ENCODE peak calls at places on chromosome 3, in ten cellular contexts. M is HL-60, S is caudate nucleus, O is esophagus squamous epithelium, L is GM12865, P is neural crest cell, U is pancreas, Q is AML-193, F is uterus, T is endothelial cell. I is an unnamed sample.
A peak's percentile ranks its signal among the peaks of the same experiment; 100 is the strongest.

GRCh38 chr3:128572644-128573105 is 77.9 kb downstream of the RPN1 start:
- DNase-seq in M (no peak), S (no peak), O (no peak), L (peak; percentile 38), P (no peak), U (no peak), Q (no peak), F (no peak), T (no peak), I (no peak)

GRCh38 chr3:26438981-26439884 is 183.3 kb upstream of the LRRC3B start:
- DNase-seq in M (no peak), S (no peak), O (no peak), L (no peak), P (no peak), U (peak; percentile 17), Q (no peak), F (no peak), T (no peak), I (no peak)

GRCh38 chr3:48122504-48122903 is 65.7 kb downstream of the CDC25A start:
- DNase-seq in M (no peak), S (no peak), O (no peak), L (no peak), P (no peak), U (no peak), Q (no peak), F (no peak), T (no peak), I (no peak)

GRCh38 chr3:57646723-57647122 is 46.2 kb downstream of the DENND6A start:
- DNase-seq in M (no peak), S (no peak), O (no peak), L (no peak), P (no peak), U (no peak), Q (peak; percentile 37), F (no peak), T (no peak), I (no peak)

GRCh38 chr3:116188231-116188785 is 257.0 kb downstream of the LSAMP start:
- DNase-seq in M (no peak), S (no peak), O (no peak), L (no peak), P (no peak), U (no peak), Q (no peak), F (no peak), T (no peak), I (no peak)

GRCh38 chr3:161273589-161274218 is 52.6 kb downstream of the NMD3 start:
- DNase-seq in M (no peak), S (no peak), O (no peak), L (peak; percentile 49), P (peak; percentile 9), U (no peak), Q (peak; percentile 42), F (no peak), T (peak; percentile 24), I (no peak)

GRCh38 chr3:52361893-52362292 is 45.8 kb downstream of the DNAH1 start:
- DNase-seq in M (no peak), S (no peak), O (no peak), L (no peak), P (no peak), U (no peak), Q (no peak), F (no peak), T (no peak), I (no peak)

GRCh38 chr3:13193320-13194284 is 120.4 kb upstream of the IQSEC1 start:
- DNase-seq in M (no peak), S (no peak), O (no peak), L (no peak), P (no peak), U (no peak), Q (no peak), F (no peak), T (no peak), I (no peak)

GRCh38 chr3:44272191-44272590 is 30.5 kb downstream of the TOPAZ1 start:
- DNase-seq in M (no peak), S (no peak), O (no peak), L (no peak), P (no peak), U (no peak), Q (no peak), F (no peak), T (no peak), I (no peak)

GRCh38 chr3:138921316-138922292 is 25.3 kb downstream of the FOXL2 start:
- DNase-seq in M (no peak), S (no peak), O (no peak), L (no peak), P (no peak), U (no peak), Q (no peak), F (no peak), T (no peak), I (no peak)

GRCh38 chr3:177530908-177531307 is 333.6 kb upstream of the TBL1XR1 start:
- DNase-seq in M (no peak), S (no peak), O (no peak), L (no peak), P (no peak), U (no peak), Q (peak; percentile 11), F (no peak), T (no peak), I (no peak)

GRCh38 chr3:161314836-161315391 is 56.4 kb downstream of the SPTSSB start:
- DNase-seq in M (no peak), S (no peak), O (no peak), L (peak; percentile 31), P (no peak), U (no peak), Q (no peak), F (no peak), T (no peak), I (no peak)

GRCh38 chr3:159189994-159190669 is 388.3 kb downstream of the MFSD1 start:
- DNase-seq in M (no peak), S (no peak), O (no peak), L (no peak), P (no peak), U (no peak), Q (no peak), F (no peak), T (no peak), I (no peak)

GRCh38 chr3:15659254-15659975 is 57.9 kb downstream of the BTD start:
- DNase-seq in M (no peak), S (no peak), O (no peak), L (no peak), P (no peak), U (no peak), Q (no peak), F (no peak), T (no peak), I (no peak)

GRCh38 chr3:13045904-13046568 is 27.2 kb downstream of the IQSEC1 start:
- DNase-seq in M (peak; percentile 57), S (no peak), O (no peak), L (peak; percentile 88), P (no peak), U (no peak), Q (peak; percentile 27), F (no peak), T (no peak), I (no peak)

GRCh38 chr3:88112329-88112728 is 37.4 kb upstream of the C3orf38 start:
- DNase-seq in M (no peak), S (no peak), O (no peak), L (no peak), P (no peak), U (no peak), Q (peak; percentile 12), F (no peak), T (no peak), I (no peak)

GRCh38 chr3:171614318-171614967 is 154.2 kb upstream of the TNIK start:
- DNase-seq in M (no peak), S (no peak), O (no peak), L (peak; percentile 49), P (peak; percentile 51), U (no peak), Q (no peak), F (peak; percentile 57), T (peak; percentile 63), I (no peak)

GRCh38 chr3:123380261-123380660 is 68.6 kb downstream of the ADCY5 start:
- DNase-seq in M (no peak), S (no peak), O (no peak), L (no peak), P (no peak), U (no peak), Q (no peak), F (no peak), T (no peak), I (no peak)

GRCh38 chr3:25423780-25424179 is 4.3 kb upstream of the RARB start:
- DNase-seq in M (no peak), S (no peak), O (no peak), L (no peak), P (no peak), U (no peak), Q (no peak), F (no peak), T (no peak), I (no peak)

GRCh38 chr3:153469162-153469561 is 307.1 kb downstream of the RAP2B start:
- DNase-seq in M (no peak), S (no peak), O (no peak), L (no peak), P (no peak), U (no peak), Q (no peak), F (no peak), T (no peak), I (no peak)

GRCh38 chr3:188021502-188022040 is 132.4 kb upstream of the LPP start:
- DNase-seq in M (no peak), S (no peak), O (no peak), L (no peak), P (no peak), U (no peak), Q (no peak), F (no peak), T (no peak), I (no peak)

GRCh38 chr3:158801200-158801599 is 654 bp upstream of the MFSD1 start:
- DNase-seq in M (no peak), S (no peak), O (no peak), L (no peak), P (no peak), U (no peak), Q (no peak), F (no peak), T (no peak), I (no peak)

GRCh38 chr3:50639055-50639494 is 22.1 kb downstream of the MAPKAPK3 start:
- DNase-seq in M (no peak), S (no peak), O (no peak), L (no peak), P (no peak), U (no peak), Q (no peak), F (no peak), T (no peak), I (no peak)

GRCh38 chr3:155388417-155388816 is 94.9 kb upstream of the STRIT1 start:
- DNase-seq in M (no peak), S (no peak), O (no peak), L (no peak), P (no peak), U (no peak), Q (no peak), F (no peak), T (no peak), I (no peak)

GRCh38 chr3:155676252-155676981 is 68.5 kb downstream of the PLCH1 start:
- DNase-seq in M (no peak), S (no peak), O (no peak), L (no peak), P (no peak), U (no peak), Q (no peak), F (peak; percentile 14), T (no peak), I (no peak)

GRCh38 chr3:173463250-173463649 is 65.7 kb downstream of the NLGN1 start:
- DNase-seq in M (no peak), S (no peak), O (no peak), L (no peak), P (no peak), U (no peak), Q (no peak), F (no peak), T (no peak), I (no peak)